ENCODE peak calls at places on chromosomes 4 and X, in five cellular contexts. O, Z, C, A and J are unnamed samples.
A peak's percentile ranks its signal among the peaks of the same experiment; 100 is the strongest.

GRCh38 chrX:45850775-45851433 is 650.2 kb upstream of the DIPK2B start:
- DNase-seq in O (peak; percentile 37), Z (peak; percentile 43), C (peak; percentile 48), A (peak; percentile 42), J (no peak)

GRCh38 chrX:133746593-133746992 is 238.8 kb downstream of the GPC3 start:
- DNase-seq in O (no peak), Z (no peak), C (no peak), A (no peak), J (no peak)

GRCh38 chr4:39613093-39613656 is 25.5 kb downstream of the SMIM14 start:
- DNase-seq in O (no peak), Z (no peak), C (no peak), A (no peak), J (no peak)

GRCh38 chr4:183408791-183409190 is 35.6 kb upstream of the CDKN2AIP start:
- DNase-seq in O (no peak), Z (peak; percentile 48), C (no peak), A (no peak), J (no peak)

GRCh38 chrX:15245896-15246295 is 24.0 kb downstream of the ASB9 start:
- DNase-seq in O (no peak), Z (no peak), C (no peak), A (peak; percentile 61), J (no peak)

GRCh38 chr4:89469930-89470375 is 162.4 kb upstream of the GPRIN3 start:
- DNase-seq in O (no peak), Z (peak; percentile 5), C (no peak), A (peak; percentile 94), J (no peak)

GRCh38 chr4:155593793-155594192 is 72.9 kb upstream of the GUCY1A1 start:
- DNase-seq in O (no peak), Z (no peak), C (no peak), A (no peak), J (no peak)

GRCh38 chr4:183541081-183542045 is 36.5 kb downstream of the ING2 start:
- DNase-seq in O (no peak), Z (no peak), C (no peak), A (peak; percentile 15), J (no peak)

GRCh38 chr4:53705151-53705764 is 114.0 kb upstream of the LNX1 start:
- DNase-seq in O (no peak), Z (no peak), C (no peak), A (no peak), J (no peak)

GRCh38 chr4:156838761-156839160 is 132.8 kb downstream of the PDGFC start:
- DNase-seq in O (no peak), Z (no peak), C (no peak), A (peak; percentile 27), J (no peak)

GRCh38 chr4:89119166-89119565 is 7.8 kb downstream of the TIGD2 start:
- DNase-seq in O (no peak), Z (no peak), C (no peak), A (peak; percentile 38), J (no peak)

GRCh38 chrX:154733072-154733425 is 17.8 kb downstream of the GAB3 start:
- DNase-seq in O (no peak), Z (no peak), C (no peak), A (no peak), J (no peak)

GRCh38 chrX:17833954-17834353 is 27.1 kb downstream of the RAI2 start:
- DNase-seq in O (no peak), Z (peak; percentile 46), C (no peak), A (no peak), J (no peak)

GRCh38 chr4:26287748-26288147 is 33.1 kb upstream of the RBPJ start:
- DNase-seq in O (no peak), Z (no peak), C (no peak), A (no peak), J (no peak)

GRCh38 chr4:6460876-6461275 is 11.5 kb downstream of the PPP2R2C start:
- DNase-seq in O (no peak), Z (no peak), C (no peak), A (no peak), J (no peak)

GRCh38 chr4:140600408-140600807 is 31.6 kb upstream of the UCP1 start:
- DNase-seq in O (no peak), Z (no peak), C (no peak), A (no peak), J (no peak)

GRCh38 chr4:148353571-148353970 is 88.6 kb downstream of the NR3C2 start:
- DNase-seq in O (no peak), Z (no peak), C (no peak), A (no peak), J (no peak)

GRCh38 chrX:113929004-113929403 is 654.9 kb upstream of the HTR2C start:
- DNase-seq in O (no peak), Z (peak; percentile 0), C (no peak), A (peak; percentile 74), J (no peak)

GRCh38 chrX:41906515-41907165 is 16.7 kb downstream of the CASK start:
- DNase-seq in O (no peak), Z (no peak), C (no peak), A (peak; percentile 10), J (no peak)

GRCh38 chr4:21490682-21491081 is 457.9 kb downstream of the KCNIP4 start:
- DNase-seq in O (no peak), Z (no peak), C (no peak), A (no peak), J (no peak)

GRCh38 chrX:119488749-119489148 is 20.5 kb downstream of the SLC25A5 start:
- DNase-seq in O (peak; percentile 38), Z (peak; percentile 69), C (peak; percentile 47), A (peak; percentile 65), J (peak; percentile 57)

DNA sequence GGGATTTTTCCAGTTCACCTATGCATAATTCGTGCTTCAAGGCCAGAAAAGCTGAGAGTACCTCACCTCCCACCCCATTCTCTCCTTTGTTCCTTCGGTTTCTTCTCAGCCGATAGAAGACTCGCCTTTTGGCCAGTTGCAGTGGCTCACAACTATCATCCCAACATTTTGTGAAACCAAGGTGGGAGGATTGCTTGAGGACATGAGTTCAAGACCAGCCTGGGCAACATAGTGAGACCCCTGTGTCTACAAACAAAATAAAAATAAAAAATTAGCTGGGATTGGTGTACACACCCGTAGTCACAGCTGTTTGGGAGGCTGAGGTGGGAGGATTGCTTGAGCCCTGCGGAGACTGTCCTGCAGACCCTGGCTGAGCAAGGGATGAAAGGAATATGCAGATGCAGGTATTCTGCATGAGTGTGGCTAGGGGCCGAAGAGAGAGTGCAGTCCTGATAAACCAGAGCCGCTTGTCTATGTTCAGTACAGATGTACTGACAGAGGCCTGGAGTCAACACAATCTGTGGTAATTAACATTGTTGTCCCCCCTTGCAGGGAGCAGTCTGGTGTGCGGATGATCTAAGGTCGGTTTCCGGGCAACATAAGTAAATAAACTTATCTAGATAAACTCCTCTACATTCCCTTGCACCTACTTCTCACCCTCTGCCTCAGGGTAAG is 26.2 kb downstream of the SNX25 start:
- DNase-seq in O (no peak), Z (peak; percentile 86), C (no peak), A (peak; percentile 54), J (no peak)
- H3K27ac ChIP-seq in O (peak overlapping the region; percentile 64), Z (no peak overlapping the region), C (peak overlapping the region; percentile 0), A (peak overlapping the region; percentile 0), J (no peak overlapping the region)

GRCh38 chr4:99847362-99847976 is 30.8 kb downstream of the DAPP1 start:
- DNase-seq in O (no peak), Z (no peak), C (no peak), A (no peak), J (no peak)

GRCh38 chr4:99845179-99845578 is 28.6 kb downstream of the DAPP1 start:
- DNase-seq in O (no peak), Z (no peak), C (no peak), A (no peak), J (no peak)

GRCh38 chr4:99845708-99846469 is 29.3 kb downstream of the DAPP1 start:
- DNase-seq in O (no peak), Z (no peak), C (no peak), A (no peak), J (no peak)

GRCh38 chr4:99848576-99848975 is 31.9 kb downstream of the DAPP1 start:
- DNase-seq in O (no peak), Z (no peak), C (no peak), A (no peak), J (no peak)

DNA sequence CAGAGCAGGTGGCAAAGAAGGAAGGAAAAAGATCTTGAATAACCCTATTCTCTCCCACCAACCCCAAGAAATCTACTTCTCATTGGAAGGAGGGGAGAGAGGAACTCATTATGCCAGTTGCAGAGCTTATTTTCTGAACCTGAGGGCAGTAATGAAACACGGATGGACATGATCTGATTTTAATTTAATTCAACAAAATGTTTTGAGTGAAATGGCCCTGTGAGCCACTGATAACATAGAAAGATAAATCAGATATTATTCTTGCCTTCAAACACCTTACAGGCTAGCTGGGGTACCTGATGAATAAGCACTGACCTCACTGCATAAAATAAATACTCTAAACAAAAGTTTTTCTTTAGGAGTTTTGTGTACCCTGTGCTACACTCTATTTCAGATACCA is 30.3 kb downstream of the DAPP1 start:
- DNase-seq in O (no peak), Z (no peak), C (no peak), A (no peak), J (no peak)
- H3K4me3 ChIP-seq in O (no peak overlapping the region), Z (no peak overlapping the region), C (no peak overlapping the region), A (no peak overlapping the region), J (no peak overlapping the region)

GRCh38 chr4:37982736-37983135 is 22.5 kb downstream of the PTTG2 start:
- DNase-seq in O (no peak), Z (no peak), C (no peak), A (no peak), J (no peak)

GRCh38 chr4:37981425-37981824 is 21.2 kb downstream of the PTTG2 start:
- DNase-seq in O (no peak), Z (no peak), C (no peak), A (no peak), J (no peak)

GRCh38 chr4:37985730-37986275 is 25.6 kb downstream of the PTTG2 start:
- DNase-seq in O (no peak), Z (no peak), C (no peak), A (no peak), J (no peak)

GRCh38 chr4:37981844-37982720 is 21.9 kb downstream of the PTTG2 start:
- DNase-seq in O (no peak), Z (no peak), C (no peak), A (peak; percentile 30), J (no peak)

GRCh38 chr4:37983951-37984350 is 23.8 kb downstream of the PTTG2 start:
- DNase-seq in O (no peak), Z (no peak), C (no peak), A (no peak), J (no peak)
- H3K4me1 ChIP-seq in O (peaks cover under 1% of the 10 kb centered on the region), Z (no peaks in the 10 kb centered on the region), C (peaks cover 24% of the 10 kb centered on the region), A (peaks cover 10% of the 10 kb centered on the region), J (peaks cover 4% of the 10 kb centered on the region)

GRCh38 chr4:169142390-169142789 is 128.4 kb downstream of the SH3RF1 start:
- DNase-seq in O (no peak), Z (no peak), C (no peak), A (no peak), J (no peak)

GRCh38 chr4:169147217-169147616 is 123.5 kb downstream of the SH3RF1 start:
- DNase-seq in O (no peak), Z (no peak), C (no peak), A (no peak), J (no peak)

GRCh38 chr4:169142906-169143305 is 127.8 kb downstream of the SH3RF1 start:
- DNase-seq in O (no peak), Z (no peak), C (no peak), A (no peak), J (no peak)

GRCh38 chr4:169144061-169144600 is 126.6 kb downstream of the SH3RF1 start:
- DNase-seq in O (no peak), Z (no peak), C (no peak), A (no peak), J (no peak)

DNA sequence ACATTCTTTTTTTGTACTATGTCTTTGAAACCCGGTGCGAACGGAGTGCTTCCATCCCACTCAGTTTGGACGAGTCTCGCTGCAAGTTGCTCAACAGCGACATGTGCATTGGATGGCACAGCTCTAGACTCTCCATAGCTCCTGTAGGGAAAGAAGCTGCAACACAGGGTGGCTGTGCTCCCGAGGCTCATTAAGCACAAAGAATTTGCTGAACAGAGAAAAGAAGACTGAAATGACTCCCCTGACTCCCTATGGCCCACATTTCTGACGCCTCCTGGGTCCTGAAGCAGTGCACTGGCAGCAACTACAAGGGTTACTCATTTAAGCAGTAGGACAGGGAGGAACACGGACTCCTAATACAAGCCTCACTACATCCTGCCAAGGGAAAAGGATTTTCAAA is 127.4 kb downstream of the SH3RF1 start:
- DNase-seq in O (no peak), Z (no peak), C (no peak), A (no peak), J (no peak)
- H3K27ac ChIP-seq in O (no peak overlapping the region), Z (no peak overlapping the region), C (no peak overlapping the region), A (no peak overlapping the region), J (no peak overlapping the region)